ENCODE peak calls at places on chromosomes 12 and 14, in five cellular contexts. One of them, this sample, is unnamed.

GRCh38 chr12:102522768-102523167 is 42.4 kb upstream of the IGF1 start:
- DNase-seq in stromal cell of bone marrow: no peak
- DNase-seq in posterior vena cava: no peak
- DNase-seq in brain microvascular endothelial cell: no peak
- DNase-seq in posterior cingulate gyrus: no peak
- DNase-seq in this sample: no peak

GRCh38 chr12:80937391-80938238 is at the start of gene LIN7A:
- DNase-seq in stromal cell of bone marrow: no peak
- DNase-seq in posterior vena cava: peak; percentile 82
- DNase-seq in brain microvascular endothelial cell: peak; percentile 29
- DNase-seq in posterior cingulate gyrus: peak; percentile 36
- DNase-seq in this sample: peak; percentile 19

GRCh38 chr14:94114589-94115067 is 4.1 kb downstream of the IFI27 start:
- DNase-seq in stromal cell of bone marrow: no peak
- DNase-seq in posterior vena cava: no peak
- DNase-seq in brain microvascular endothelial cell: no peak
- DNase-seq in posterior cingulate gyrus: no peak
- DNase-seq in this sample: peak; percentile 17

GRCh38 chr12:12017135-12017581 is 53.6 kb upstream of the BCL2L14 start:
- DNase-seq in stromal cell of bone marrow: no peak
- DNase-seq in posterior vena cava: no peak
- DNase-seq in brain microvascular endothelial cell: no peak
- DNase-seq in posterior cingulate gyrus: no peak
- DNase-seq in this sample: no peak

GRCh38 chr12:40038619-40039018 is 67.3 kb downstream of the SLC2A13 start:
- DNase-seq in stromal cell of bone marrow: no peak
- DNase-seq in posterior vena cava: no peak
- DNase-seq in brain microvascular endothelial cell: no peak
- DNase-seq in posterior cingulate gyrus: no peak
- DNase-seq in this sample: no peak

GRCh38 chr12:107131832-107132616 is 38.7 kb upstream of the CRY1 start:
- DNase-seq in stromal cell of bone marrow: peak; percentile 44
- DNase-seq in posterior vena cava: no peak
- DNase-seq in brain microvascular endothelial cell: peak; percentile 44
- DNase-seq in posterior cingulate gyrus: no peak
- DNase-seq in this sample: peak; percentile 60

GRCh38 chr14:89455412-89455811 is 38.4 kb upstream of the FOXN3 start:
- DNase-seq in stromal cell of bone marrow: no peak
- DNase-seq in posterior vena cava: no peak
- DNase-seq in brain microvascular endothelial cell: no peak
- DNase-seq in posterior cingulate gyrus: no peak
- DNase-seq in this sample: no peak

GRCh38 chr14:50362791-50363733 is 33.6 kb downstream of the CDKL1 start:
- DNase-seq in stromal cell of bone marrow: no peak
- DNase-seq in posterior vena cava: no peak
- DNase-seq in brain microvascular endothelial cell: no peak
- DNase-seq in posterior cingulate gyrus: no peak
- DNase-seq in this sample: no peak

GRCh38 chr12:52857500-52857899 is 8.7 kb upstream of the KRT78 start:
- DNase-seq in stromal cell of bone marrow: no peak
- DNase-seq in posterior vena cava: no peak
- DNase-seq in brain microvascular endothelial cell: no peak
- DNase-seq in posterior cingulate gyrus: no peak
- DNase-seq in this sample: no peak